ENCODE peak calls at places on chromosomes 6 and 20, in five cellular contexts. V is kidney glomerular epithelial cell; F is activated CD4-positive, alpha-beta T cell treated with anti-CD3 and anti-CD28 coated beads, Interleukin-2, amount 50 U/mL, for 1 hour; A is mucosa of descending colon; O is AG08395. H is an unnamed sample.

GRCh38 chr6:27575594-27576361 is 102.9 kb upstream of the ZNF184 start:
- DNase-seq in O (no peak), A (no peak), F (no peak), V (no peak), H (no peak)

GRCh38 chr6:38524436-38525145 is 115.1 kb downstream of the BTBD9 start:
- DNase-seq in F (no peak), V (no peak), O (no peak), A (no peak), H (no peak)

GRCh38 chr20:50744143-50744792 is 12.9 kb downstream of the PARD6B start:
- DNase-seq in O (peak; percentile 90), A (peak; percentile 53), F (no peak), V (peak; percentile 89), H (peak; percentile 91)

GRCh38 chr20:15882553-15882952 is 690.7 kb downstream of the KIF16B start:
- DNase-seq in A (no peak), F (no peak), O (peak; percentile 58), V (no peak), H (no peak)

GRCh38 chr6:138493413-138493812 is 5.9 kb downstream of the NHSL1 start:
- DNase-seq in F (no peak), V (peak; percentile 57), O (peak; percentile 29), A (no peak), H (no peak)

GRCh38 chr6:157264701-157265100 is 58.6 kb downstream of the TMEM242 start:
- DNase-seq in O (no peak), V (no peak), A (peak; percentile 26), F (no peak), H (no peak)

GRCh38 chr6:155419161-155419560 is 36.5 kb downstream of the NOX3 start:
- DNase-seq in F (no peak), A (no peak), O (peak; percentile 74), V (no peak), H (no peak)

GRCh38 chr6:108102965-108103364 is 28.4 kb upstream of the OSTM1 start:
- DNase-seq in O (no peak), A (no peak), V (no peak), F (no peak), H (no peak)

GRCh38 chr6:165401092-165401491 is 91.7 kb upstream of the C6orf118 start:
- DNase-seq in A (no peak), O (no peak), V (no peak), F (no peak), H (no peak)

GRCh38 chr20:24873015-24873620 is 76.0 kb upstream of the CST7 start:
- DNase-seq in A (no peak), F (no peak), O (no peak), V (no peak), H (no peak)

GRCh38 chr20:8132015-8132631 is at the start of gene PLCB1:
- DNase-seq in V (peak; percentile 49), F (peak; percentile 66), O (peak; percentile 90), A (peak; percentile 84), H (peak; percentile 83)

GRCh38 chr6:16398587-16398986 is 160.2 kb downstream of the GMPR start:
- DNase-seq in F (no peak), A (no peak), V (no peak), O (peak; percentile 58), H (no peak)

GRCh38 chr20:32336918-32337347 is 21.2 kb upstream of the ASXL1 start:
- DNase-seq in V (peak; percentile 7), A (no peak), O (peak; percentile 54), F (no peak), H (no peak)

GRCh38 chr20:47667086-47667485 is 118.2 kb downstream of the SULF2 start:
- DNase-seq in O (no peak), V (no peak), A (no peak), F (no peak), H (no peak)

GRCh38 chr6:85464722-85465150 is 14.9 kb downstream of the NT5E start:
- DNase-seq in V (peak; percentile 49), O (peak; percentile 74), F (no peak), A (no peak), H (peak; percentile 57)

GRCh38 chr6:16168858-16169257 is 40.0 kb downstream of the MYLIP start:
- DNase-seq in V (peak; percentile 60), O (no peak), F (no peak), A (no peak), H (no peak)

GRCh38 chr6:169933839-169934698 is 182.6 kb downstream of the ERMARD start:
- DNase-seq in A (peak; percentile 75), F (no peak), O (peak; percentile 82), V (no peak), H (no peak)

GRCh38 chr6:8639928-8640649 is 204.7 kb upstream of the SLC35B3 start:
- DNase-seq in V (no peak), A (no peak), F (no peak), O (no peak), H (no peak)

GRCh38 chr6:96852605-96853004 is 15.3 kb upstream of the GPR63 start:
- DNase-seq in F (no peak), V (no peak), O (no peak), A (no peak), H (no peak)

GRCh38 chr20:31740208-31740607 is 1.1 kb downstream of the TPX2 start:
- DNase-seq in O (peak; percentile 33), A (no peak), V (peak; percentile 11), F (no peak), H (no peak)

GRCh38 chr20:10619427-10619826 is 54.4 kb downstream of the JAG1 start:
- DNase-seq in V (peak; percentile 67), A (no peak), O (peak; percentile 84), F (no peak), H (no peak)

GRCh38 chr20:23242556-23243180 is 107.9 kb upstream of the NXT1 start:
- DNase-seq in O (no peak), A (no peak), V (no peak), F (no peak), H (no peak)

GRCh38 chr20:6855074-6855473 is 87.6 kb downstream of the BMP2 start:
- DNase-seq in V (no peak), O (no peak), F (no peak), A (no peak), H (no peak)

GRCh38 chr6:35089935-35090505 is 51.1 kb downstream of the TCP11 start:
- DNase-seq in A (no peak), F (no peak), O (peak; percentile 67), V (peak; percentile 49), H (no peak)

GRCh38 chr6:16319813-16320532 is 81.6 kb downstream of the GMPR start:
- DNase-seq in A (peak; percentile 38), F (peak; percentile 66), O (peak; percentile 87), V (peak; percentile 70), H (peak; percentile 32)

GRCh38 chr6:22323848-22324247 is 27.0 kb upstream of the PRL start:
- DNase-seq in F (no peak), V (no peak), A (no peak), O (no peak), H (no peak)

GRCh38 chr6:114638346-114638745 is 295.5 kb upstream of the HS3ST5 start:
- DNase-seq in A (no peak), V (peak; percentile 17), F (no peak), O (no peak), H (no peak)

GRCh38 chr6:133070410-133071043 is 170.6 kb upstream of the EYA4 start:
- DNase-seq in O (no peak), F (no peak), A (no peak), V (no peak), H (no peak)

GRCh38 chr6:44234101-44235090 is 11.0 kb downstream of the SLC29A1 start:
- DNase-seq in A (peak; percentile 74), F (no peak), V (peak; percentile 86), O (peak; percentile 82), H (peak; percentile 46)